ENCODE peak calls at places on chromosomes 6 and 20, in six cellular contexts. L, D, G, U, E and N are unnamed samples.

GRCh38 chr20:51811040-51811351 is 8.7 kb upstream of the SALL4 start:
- DNase-seq in D (no peak), E (no peak), L (no peak), G (no peak), U (no peak), N (no peak)

GRCh38 chr20:37419307-37419706 is 73.4 kb downstream of the SRC start:
- DNase-seq in L (no peak), G (no peak), D (no peak), E (no peak), U (no peak), N (no peak)

GRCh38 chr20:61909821-61910220 is 155.9 kb downstream of the TAF4 start:
- DNase-seq in U (no peak), G (no peak), E (no peak), L (no peak), D (no peak), N (no peak)

GRCh38 chr6:73041051-73041450 is 184.2 kb downstream of the KHDC1L start:
- DNase-seq in G (no peak), E (no peak), L (no peak), D (no peak), U (no peak), N (no peak)

GRCh38 chr6:170132011-170132521 is 158.8 kb downstream of the DLL1 start:
- DNase-seq in U (no peak), E (no peak), D (peak), G (no peak), L (no peak), N (no peak)

GRCh38 chr6:123804771-123805540 is 1.3 kb downstream of the NKAIN2 start:
- DNase-seq in U (no peak), L (no peak), E (no peak), D (no peak), G (no peak), N (peak)

GRCh38 chr6:144397141-144397540 is 112.0 kb downstream of the UTRN start:
- DNase-seq in D (no peak), L (no peak), U (no peak), E (no peak), G (no peak), N (no peak)

GRCh38 chr6:21384211-21384610 is 209.3 kb upstream of the SOX4 start:
- DNase-seq in U (no peak), G (no peak), E (no peak), L (no peak), D (no peak), N (no peak)

GRCh38 chr6:164227952-164228522 is 813.5 kb downstream of the QKI start:
- DNase-seq in L (no peak), D (no peak), G (no peak), E (no peak), U (no peak), N (peak)

GRCh38 chr6:30151580-30151979 is 9.4 kb downstream of the TRIM10 start:
- DNase-seq in L (no peak), D (no peak), G (no peak), E (no peak), U (no peak), N (no peak)

GRCh38 chr20:20368414-20369352 is 779 bp downstream of the INSM1 start:
- DNase-seq in L (no peak), G (no peak), U (no peak), E (no peak), D (peak), N (peak)

GRCh38 chr6:21067521-21067920 is 526.0 kb upstream of the SOX4 start:
- DNase-seq in U (no peak), E (no peak), G (no peak), L (no peak), D (no peak), N (no peak)

GRCh38 chr6:37673436-37673835 is 24.2 kb downstream of the MDGA1 start:
- DNase-seq in G (no peak), L (no peak), E (no peak), D (no peak), U (no peak), N (no peak)

GRCh38 chr6:162181741-162182401 is 545.7 kb downstream of the PRKN start:
- DNase-seq in E (no peak), L (no peak), U (no peak), D (no peak), G (no peak), N (no peak)

GRCh38 chr20:60055740-60056139 is 97.5 kb downstream of the CDH26 start:
- DNase-seq in E (peak), L (no peak), D (peak), U (no peak), G (peak), N (no peak)

GRCh38 chr6:156175971-156176421 is 601.2 kb upstream of the ARID1B start:
- DNase-seq in D (no peak), G (peak), L (no peak), U (no peak), E (no peak), N (peak)

GRCh38 chr6:135895231-135895931 is 43.9 kb downstream of the PDE7B start:
- DNase-seq in U (no peak), E (no peak), G (no peak), L (no peak), D (no peak), N (no peak)

GRCh38 chr6:20191951-20192350 is 20.3 kb downstream of the MBOAT1 start:
- DNase-seq in E (no peak), G (no peak), U (no peak), L (no peak), D (no peak), N (no peak)

GRCh38 chr20:31870703-31871601 is 518 bp downstream of the TTLL9 start:
- DNase-seq in E (no peak), L (no peak), G (no peak), D (no peak), U (no peak), N (peak)

GRCh38 chr20:3749689-3750639 is 17.5 kb downstream of the HSPA12B start:
- DNase-seq in U (no peak), L (peak), D (peak), E (no peak), G (no peak), N (peak)

GRCh38 chr6:33237731-33238130 is 29.4 kb downstream of the RING1 start:
- DNase-seq in L (no peak), D (no peak), E (no peak), G (no peak), U (no peak), N (no peak)